ENCODE peak calls at places on chromosome 6, in six cellular contexts. H, P, T, S, U and C are unnamed samples.

GRCh38 chr6:21996425-21997207 is 300.2 kb downstream of the PRL start:
- DNase-seq in H (no peak), P (no peak), T (no peak), S (no peak), U (no peak), C (no peak)

GRCh38 chr6:157885211-157885788 is 62.3 kb downstream of the SNX9 start:
- DNase-seq in H (peak; percentile 85), P (no peak), T (no peak), S (no peak), U (no peak), C (no peak)

GRCh38 chr6:38404900-38405556 is 234.7 kb downstream of the BTBD9 start:
- DNase-seq in H (no peak), P (peak; percentile 70), T (no peak), S (no peak), U (no peak), C (no peak)

GRCh38 chr6:4180653-4181255 is 45.4 kb upstream of the ECI2 start:
- DNase-seq in H (no peak), P (no peak), T (peak; percentile 78), S (no peak), U (peak; percentile 18), C (no peak)

GRCh38 chr6:27091661-27092315 is 155.7 kb upstream of the PRSS16 start:
- DNase-seq in H (no peak), P (peak; percentile 80), T (peak; percentile 54), S (no peak), U (peak; percentile 37), C (no peak)

GRCh38 chr6:37056439-37057127 is 51.1 kb downstream of the FGD2 start:
- DNase-seq in H (no peak), P (peak; percentile 99), T (peak; percentile 64), S (no peak), U (no peak), C (no peak)

GRCh38 chr6:165219629-165220028 is 89.8 kb downstream of the C6orf118 start:
- DNase-seq in H (no peak), P (no peak), T (no peak), S (no peak), U (no peak), C (no peak)

GRCh38 chr6:53239526-53239925 is 90.9 kb upstream of the GCM1 start:
- DNase-seq in H (no peak), P (no peak), T (no peak), S (no peak), U (no peak), C (no peak)

GRCh38 chr6:88662163-88662580 is 301.2 kb downstream of the RNGTT start:
- DNase-seq in H (no peak), P (no peak), T (no peak), S (no peak), U (no peak), C (no peak)

GRCh38 chr6:113971786-113972185 is 838 bp upstream of the HDAC2 start:
- DNase-seq in H (no peak), P (no peak), T (no peak), S (no peak), U (no peak), C (no peak)

GRCh38 chr6:164164921-164165320 is 750.4 kb downstream of the QKI start:
- DNase-seq in H (no peak), P (no peak), T (no peak), S (no peak), U (no peak), C (no peak)

GRCh38 chr6:12228447-12229146 is 61.6 kb upstream of the EDN1 start:
- DNase-seq in H (no peak), P (no peak), T (peak; percentile 3), S (no peak), U (no peak), C (no peak)

GRCh38 chr6:76003686-76004085 is 68.8 kb downstream of the IMPG1 start:
- DNase-seq in H (no peak), P (no peak), T (no peak), S (no peak), U (no peak), C (no peak)

GRCh38 chr6:16767765-16768514 is 6.7 kb upstream of the ATXN1 start:
- DNase-seq in H (no peak), P (no peak), T (no peak), S (no peak), U (no peak), C (no peak)

GRCh38 chr6:139863356-139863755 is 488.9 kb upstream of the CITED2 start:
- DNase-seq in H (no peak), P (no peak), T (no peak), S (no peak), U (no peak), C (no peak)

GRCh38 chr6:148840256-148840655 is 93.4 kb downstream of the UST start:
- DNase-seq in H (no peak), P (no peak), T (no peak), S (no peak), U (no peak), C (no peak)

GRCh38 chr6:16179970-16180431 is 51.1 kb downstream of the MYLIP start:
- DNase-seq in H (peak; percentile 76), P (no peak), T (no peak), S (no peak), U (no peak), C (no peak)

GRCh38 chr6:47200536-47201334 is 109.0 kb downstream of the TNFRSF21 start:
- DNase-seq in H (no peak), P (peak; percentile 64), T (no peak), S (no peak), U (no peak), C (no peak)

GRCh38 chr6:148497256-148497655 is 154.6 kb downstream of the SASH1 start:
- DNase-seq in H (no peak), P (no peak), T (no peak), S (no peak), U (no peak), C (no peak)

GRCh38 chr6:32432050-32432450 is 7.6 kb upstream of the HLA-DRA start:
- DNase-seq in H (no peak), P (no peak), T (peak; percentile 56), S (no peak), U (no peak), C (no peak)

GRCh38 chr6:168160506-168161370 is 81.7 kb upstream of the FRMD1 start:
- DNase-seq in H (no peak), P (no peak), T (no peak), S (no peak), U (no peak), C (no peak)

GRCh38 chr6:3406928-3407809 is 49.7 kb downstream of the SLC22A23 start:
- DNase-seq in H (no peak), P (no peak), T (no peak), S (no peak), U (no peak), C (no peak)

GRCh38 chr6:168948990-168949531 is 304.6 kb downstream of the THBS2 start:
- DNase-seq in H (no peak), P (no peak), T (no peak), S (no peak), U (no peak), C (no peak)

GRCh38 chr6:16921399-16922110 is 160.3 kb upstream of the ATXN1 start:
- DNase-seq in H (no peak), P (peak; percentile 90), T (no peak), S (no peak), U (no peak), C (no peak)

GRCh38 chr6:159978291-159979135 is 9.6 kb downstream of the IGF2R start:
- DNase-seq in H (peak; percentile 54), P (no peak), T (peak; percentile 52), S (no peak), U (no peak), C (no peak)
- H3K27ac ChIP-seq in H (peak overlapping the region; percentile 29), P (peak overlapping the region; percentile 52), T (peak overlapping the region; percentile 64), S (peak overlapping the region; percentile 78), U (no peak overlapping the region), C (no peak overlapping the region)

GRCh38 chr6:133764011-133764812 is 124.7 kb upstream of the TCF21 start:
- DNase-seq in H (no peak), P (no peak), T (peak; percentile 29), S (no peak), U (no peak), C (no peak)

GRCh38 chr6:133768656-133769295 is 120.1 kb upstream of the TCF21 start:
- DNase-seq in H (no peak), P (peak; percentile 48), T (no peak), S (no peak), U (no peak), C (no peak)

GRCh38 chr6:133767571-133767970 is 121.3 kb upstream of the TCF21 start:
- DNase-seq in H (no peak), P (peak; percentile 46), T (no peak), S (no peak), U (no peak), C (no peak)

GRCh38 chr6:133761706-133762105 is 127.2 kb upstream of the TCF21 start:
- DNase-seq in H (no peak), P (no peak), T (no peak), S (no peak), U (no peak), C (no peak)

GRCh38 chr6:133764813-133765208 is 124.1 kb upstream of the TCF21 start:
- DNase-seq in H (no peak), P (no peak), T (no peak), S (no peak), U (no peak), C (no peak)
- H3K27ac ChIP-seq in H (no peak overlapping the region), P (no peak overlapping the region), T (no peak overlapping the region), S (peak overlapping the region; percentile 57), U (no peak overlapping the region), C (no peak overlapping the region)

DNA sequence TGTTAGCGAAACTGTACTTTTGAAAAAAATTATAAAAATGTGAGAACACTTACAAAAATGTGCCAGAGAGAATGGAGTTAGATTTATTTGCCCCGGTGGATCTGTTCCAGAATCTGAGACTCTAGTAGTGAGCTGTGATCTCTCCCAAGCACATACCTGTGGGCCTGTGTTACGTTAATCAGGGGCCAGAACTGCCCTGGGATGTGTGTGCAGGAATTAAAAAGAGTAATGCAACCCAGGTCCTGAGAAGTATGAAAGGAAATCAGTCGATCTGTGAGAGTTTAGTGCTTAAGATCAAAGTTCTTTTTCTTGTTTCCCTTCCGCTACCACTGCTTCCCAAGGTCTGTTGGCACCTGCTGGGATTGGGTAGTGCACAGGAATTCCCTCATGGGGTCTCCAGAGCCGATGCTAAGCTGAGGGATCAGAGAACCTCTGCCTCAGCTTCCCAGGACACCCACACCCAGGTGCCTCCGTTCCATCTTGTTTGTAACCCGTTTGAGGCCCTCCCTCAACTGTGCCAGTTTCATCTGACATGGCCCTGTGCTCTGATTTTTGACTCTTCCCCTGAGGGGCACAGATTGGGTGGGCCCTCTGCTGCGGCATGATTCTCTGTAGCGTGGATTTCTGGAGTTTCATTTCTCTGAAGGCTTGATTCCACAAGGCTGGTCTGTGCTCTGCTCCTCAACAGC is 87.7 kb downstream of the RREB1 start:
- DNase-seq in H (no peak), P (no peak), T (peak; percentile 25), S (no peak), U (no peak), C (no peak)
- H3K27ac ChIP-seq in H (no peak overlapping the region), P (peak overlapping the region; percentile 5), T (peak overlapping the region; percentile 9), S (no peak overlapping the region), U (no peak overlapping the region), C (no peak overlapping the region)

GRCh38 chr6:116512155-116512559 is 718 bp downstream of the CALHM5 start:
- DNase-seq in H (no peak), P (no peak), T (no peak), S (no peak), U (no peak), C (no peak)
- H3K27ac ChIP-seq in H (no peak overlapping the region), P (no peak overlapping the region), T (peak overlapping the region; percentile 2), S (peak overlapping the region; percentile 73), U (peak overlapping the region; percentile 9), C (no peak overlapping the region)

GRCh38 chr6:39925191-39925930 is 8.9 kb downstream of the MOCS1 start:
- DNase-seq in H (no peak), P (no peak), T (no peak), S (no peak), U (no peak), C (no peak)
- H3K27ac ChIP-seq in H (no peak overlapping the region), P (no peak overlapping the region), T (no peak overlapping the region), S (no peak overlapping the region), U (no peak overlapping the region), C (no peak overlapping the region)